ENCODE peak calls at places on chromosome 14, in four cellular contexts. T is glutamatergic neuron, R is left lung, F is AG10803. N is an unnamed sample.

GRCh38 chr14:90105756-90106155 is 44.0 kb downstream of the KCNK13 start:
- DNase-seq in R (no peak), T (no peak), F (no peak), N (no peak)

GRCh38 chr14:44777567-44777966 is 184.2 kb downstream of the KLHL28 start:
- DNase-seq in F (no peak), T (no peak), R (no peak), N (no peak)

GRCh38 chr14:85218982-85219381 is 311.0 kb upstream of the FLRT2 start:
- DNase-seq in F (no peak), T (no peak), R (no peak), N (no peak)

GRCh38 chr14:102344485-102344884 is 18.2 kb downstream of the CINP start:
- DNase-seq in R (no peak), F (no peak), T (no peak), N (no peak)

GRCh38 chr14:39739796-39740195 is 307.6 kb upstream of the FBXO33 start:
- DNase-seq in T (no peak), R (no peak), F (no peak), N (no peak)

GRCh38 chr14:105149146-105149781 is 19.3 kb downstream of the JAG2 start:
- DNase-seq in T (peak; percentile 17), F (no peak), R (peak; percentile 69), N (no peak)

GRCh38 chr14:89720741-89721315 is 233.7 kb downstream of the EFCAB11 start:
- DNase-seq in R (peak; percentile 73), T (no peak), F (no peak), N (no peak)

GRCh38 chr14:73717247-73717646 is 3.1 kb upstream of the PNMA1 start:
- DNase-seq in T (no peak), R (no peak), F (no peak), N (no peak)

GRCh38 chr14:87066221-87066817 is 926.7 kb downstream of the GALC start:
- DNase-seq in F (peak; percentile 2), R (no peak), T (no peak), N (no peak)

GRCh38 chr14:73753887-73754880 is 40.0 kb upstream of the PNMA1 start:
- DNase-seq in F (peak; percentile 63), T (no peak), R (no peak), N (peak; percentile 43)

GRCh38 chr14:36455241-36455627 is 64.8 kb downstream of the NKX2-1 start:
- DNase-seq in F (no peak), T (no peak), R (no peak), N (no peak)

GRCh38 chr14:51035611-51036192 is 59.2 kb downstream of the TRIM9 start:
- DNase-seq in T (no peak), R (no peak), F (no peak), N (no peak)

GRCh38 chr14:50647753-50648152 is 20.4 kb downstream of the SAV1 start:
- DNase-seq in R (no peak), F (peak; percentile 41), T (no peak), N (no peak)

GRCh38 chr14:97517566-97518234 is 720.5 kb downstream of the VRK1 start:
- DNase-seq in F (no peak), R (no peak), T (no peak), N (no peak)

DNA sequence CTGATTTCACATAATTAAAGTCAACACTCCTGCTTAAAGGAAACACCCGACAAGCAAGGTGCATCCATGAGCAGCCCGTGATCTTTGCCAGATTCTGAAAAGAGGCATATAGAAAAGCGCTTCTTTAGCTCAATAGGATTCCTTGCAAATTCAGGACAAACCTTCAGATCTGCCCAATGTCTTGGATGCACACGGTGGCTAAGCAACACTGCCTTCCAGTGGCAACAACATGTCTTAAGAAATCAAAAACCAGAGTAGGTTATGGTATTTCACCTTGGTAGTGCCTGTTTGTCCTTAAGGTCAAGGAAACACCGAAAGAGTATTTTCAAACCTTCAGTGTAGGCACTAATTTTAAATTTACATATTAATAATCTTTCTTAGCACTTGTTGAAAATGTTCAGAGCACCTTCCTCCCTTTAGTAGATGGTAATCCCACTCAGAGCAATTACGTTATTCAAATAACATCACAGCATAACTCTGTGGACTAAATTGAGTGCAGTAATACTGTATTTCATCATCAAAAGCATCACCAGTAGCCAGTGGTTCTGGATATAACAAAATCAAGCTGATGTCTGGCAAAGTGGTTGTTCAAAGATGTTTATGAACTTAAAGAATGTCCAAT is 58.0 kb upstream of the CDKN3 start:
- DNase-seq in F (peak; percentile 58), R (no peak), T (no peak), N (peak; percentile 18)
- TF ChIP-seq CTCF in F (peak; percentile 76), R (no peak), T (peak; percentile 16), N (peak; percentile 77)

GRCh38 chr14:22052795-22053194 is 379.2 kb upstream of the OR4E1 start:
- DNase-seq in R (no peak), T (no peak), F (no peak), N (no peak)

GRCh38 chr14:22046063-22046462 is 372.4 kb upstream of the OR4E1 start:
- DNase-seq in T (no peak), F (no peak), R (peak; percentile 36), N (no peak)

GRCh38 chr14:22044193-22044592 is 370.6 kb upstream of the OR4E1 start:
- DNase-seq in R (no peak), T (no peak), F (no peak), N (no peak)

DNA sequence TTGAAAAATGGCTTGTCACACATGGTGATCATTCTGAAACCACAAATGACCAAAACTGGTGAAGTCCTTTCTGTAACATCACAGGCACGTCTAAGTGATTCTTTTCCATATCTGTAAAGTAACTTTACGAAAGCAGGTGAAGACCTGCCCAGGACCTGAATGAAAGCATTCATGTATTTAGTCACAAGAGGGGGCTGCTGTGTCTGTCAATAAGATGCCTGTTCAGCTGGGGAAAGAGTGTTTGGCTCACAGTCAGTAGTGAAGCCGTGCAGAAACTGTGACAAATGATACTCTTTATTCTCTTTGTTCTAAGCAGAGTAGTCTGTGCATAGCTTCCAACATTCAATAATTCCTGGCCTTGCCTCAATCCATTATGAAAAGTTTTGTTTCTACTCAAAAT is 373.5 kb upstream of the OR4E1 start:
- DNase-seq in F (no peak), T (no peak), R (no peak), N (no peak)
- TF ChIP-seq CTCF in F (no peak), T (no peak), R (no peak), N (no peak)

GRCh38 chr14:75450381-75451276 is 22.8 kb downstream of the JDP2 start:
- DNase-seq in F (no peak), R (no peak), T (no peak), N (no peak)

GRCh38 chr14:75454963-75455546 is 27.2 kb downstream of the JDP2 start:
- DNase-seq in T (no peak), F (peak; percentile 82), R (peak; percentile 80), N (peak; percentile 65)

GRCh38 chr14:75453817-75454434 is 26.1 kb downstream of the JDP2 start:
- DNase-seq in T (no peak), F (no peak), R (no peak), N (no peak)

GRCh38 chr14:75452324-75452723 is 24.5 kb downstream of the JDP2 start:
- DNase-seq in R (no peak), F (peak; percentile 38), T (no peak), N (no peak)

GRCh38 chr14:75452900-75453816 is 25.3 kb downstream of the JDP2 start:
- DNase-seq in T (peak; percentile 31), R (peak; percentile 80), F (peak; percentile 97), N (peak; percentile 96)
- TF ChIP-seq CTCF in T (no peak), R (no peak), F (no peak), N (no peak)

GRCh38 chr14:95037273-95037672 is 120.1 kb downstream of the DICER1 start:
- DNase-seq in F (no peak), R (no peak), T (no peak), N (no peak)
- TF ChIP-seq CTCF in F (no peak), R (no peak), T (no peak), N (no peak)

DNA sequence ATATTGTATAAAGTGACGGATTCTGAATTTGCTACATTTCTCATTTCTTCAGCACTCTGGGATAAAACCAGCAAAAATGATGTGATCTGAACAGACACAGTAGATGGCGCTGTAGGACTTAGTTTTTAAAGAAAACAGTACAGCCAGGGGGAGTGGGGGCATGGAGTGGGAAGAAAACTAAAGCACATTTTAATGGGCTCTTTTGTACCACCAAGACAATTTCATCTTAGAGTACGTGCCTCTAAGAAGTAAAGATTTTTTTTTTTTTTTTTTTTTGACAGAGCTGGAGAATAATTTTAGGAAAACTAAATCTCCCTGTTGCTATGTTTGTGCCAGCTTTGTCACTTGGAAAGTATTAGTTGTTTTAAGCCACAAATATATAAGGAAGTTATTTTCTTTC is 124.4 kb downstream of the RAD51B start:
- DNase-seq in F (peak; percentile 92), T (peak; percentile 42), R (no peak), N (peak; percentile 78)
- TF ChIP-seq CTCF in F (peak; percentile 75), T (peak; percentile 70), R (peak; percentile 67), N (peak; percentile 88)

GRCh38 chr14:23396781-23397407 is 11.2 kb downstream of the MYH6 start:
- DNase-seq in T (no peak), F (no peak), R (no peak), N (no peak)
- TF ChIP-seq CTCF in T (no peak), F (no peak), R (no peak), N (no peak)

GRCh38 chr14:82447586-82447985 is 913.9 kb upstream of the SEL1L start:
- DNase-seq in R (no peak), F (no peak), T (peak; percentile 27), N (no peak)
- TF ChIP-seq CTCF in R (no peak), F (no peak), T (no peak), N (no peak)

GRCh38 chr14:37599527-37600368 is 4.3 kb downstream of the TTC6 start:
- DNase-seq in F (no peak), T (peak; percentile 44), R (no peak), N (no peak)
- TF ChIP-seq CTCF in F (no peak), T (no peak), R (no peak), N (no peak)

N was measured in HFFc6.